ENCODE peak calls at places on chromosome 1, in nine cellular contexts. O is Peyer's patch, J is MM.1S, N is cardiac fibroblast, F is GM12865, U is body of pancreas, K is thyroid gland, R is AG04449, Q is uterus. L is an unnamed sample.

GRCh38 chr1:76940586-76941335 is 73.5 kb downstream of the ST6GALNAC5 start:
- DNase-seq in O (no peak), J (no peak), N (no peak), F (no peak), U (no peak), K (no peak), R (no peak), Q (no peak), L (no peak)

GRCh38 chr1:211643324-211644212 is 31.9 kb downstream of the NEK2 start:
- DNase-seq in O (no peak), J (no peak), N (no peak), F (no peak), U (peak), K (peak), R (no peak), Q (no peak), L (peak)

GRCh38 chr1:95642035-95642434 is 408.0 kb downstream of the RWDD3 start:
- DNase-seq in O (no peak), J (no peak), N (no peak), F (no peak), U (no peak), K (no peak), R (no peak), Q (no peak), L (no peak)

GRCh38 chr1:29358183-29358582 is 121.9 kb downstream of the PTPRU start:
- DNase-seq in O (no peak), J (no peak), N (no peak), F (no peak), U (no peak), K (no peak), R (no peak), Q (no peak), L (no peak)

GRCh38 chr1:32767641-32768040 is 49.5 kb downstream of the YARS1 start:
- DNase-seq in O (no peak), J (no peak), N (peak), F (no peak), U (peak), K (peak), R (no peak), Q (no peak), L (no peak)

GRCh38 chr1:155648207-155649147 is 38.5 kb downstream of the MSTO1 start:
- DNase-seq in O (no peak), J (no peak), N (peak), F (no peak), U (peak), K (no peak), R (peak), Q (no peak), L (no peak)

GRCh38 chr1:23776198-23776597 is 2.0 kb upstream of the PITHD1 start:
- DNase-seq in O (no peak), J (no peak), N (no peak), F (no peak), U (no peak), K (no peak), R (no peak), Q (no peak), L (no peak)

GRCh38 chr1:111895456-111895855 is 94.0 kb downstream of the KCND3 start:
- DNase-seq in O (no peak), J (no peak), N (no peak), F (no peak), U (no peak), K (no peak), R (no peak), Q (no peak), L (no peak)

GRCh38 chr1:12601690-12602632 is 16.0 kb downstream of the DHRS3 start:
- DNase-seq in O (peak), J (no peak), N (peak), F (no peak), U (peak), K (peak), R (no peak), Q (no peak), L (no peak)

GRCh38 chr1:226781937-226782609 is 43.0 kb upstream of the ITPKB start:
- DNase-seq in O (no peak), J (no peak), N (no peak), F (no peak), U (no peak), K (no peak), R (no peak), Q (no peak), L (no peak)

GRCh38 chr1:113984710-113985109 is 5.4 kb downstream of the OLFML3 start:
- DNase-seq in O (no peak), J (no peak), N (no peak), F (no peak), U (no peak), K (no peak), R (no peak), Q (no peak), L (no peak)

GRCh38 chr1:113983826-113984225 is 4.6 kb downstream of the OLFML3 start:
- DNase-seq in O (no peak), J (no peak), N (no peak), F (no peak), U (no peak), K (no peak), R (no peak), Q (no peak), L (no peak)

GRCh38 chr1:113986802-113987201 is 7.5 kb downstream of the OLFML3 start:
- DNase-seq in O (no peak), J (no peak), N (no peak), F (no peak), U (no peak), K (no peak), R (no peak), Q (no peak), L (no peak)

GRCh38 chr1:113990541-113990940 is 11.3 kb downstream of the OLFML3 start:
- DNase-seq in O (no peak), J (no peak), N (no peak), F (no peak), U (no peak), K (no peak), R (no peak), Q (no peak), L (no peak)

DNA sequence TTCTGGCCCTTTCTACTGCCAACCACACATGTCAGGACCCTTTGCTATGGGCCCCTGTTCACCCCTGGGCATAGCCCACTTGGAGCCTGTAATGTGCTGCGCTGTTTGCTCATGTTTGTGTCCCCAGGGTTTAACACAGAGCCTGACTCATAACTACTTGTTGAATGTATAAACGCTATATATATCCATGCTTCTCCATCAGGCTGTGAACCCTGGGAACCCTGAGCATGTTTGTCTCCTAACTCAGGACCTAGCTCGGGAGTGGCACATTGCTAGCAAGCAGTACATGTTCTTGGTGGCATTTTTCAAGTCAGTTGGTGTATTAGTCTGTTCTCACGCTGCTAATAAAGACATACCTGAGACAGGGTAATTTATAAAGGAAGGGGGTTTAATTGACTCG is 8.0 kb downstream of the OLFML3 start:
- DNase-seq in O (no peak), J (no peak), N (no peak), F (no peak), U (no peak), K (no peak), R (no peak), Q (no peak), L (no peak)
- H3K4me3 ChIP-seq in O (no peak), J (no peak), N (no peak), F (no peak), U (no peak), K (no peak), R (no peak), Q (no peak), L (no peak)

GRCh38 chr1:241751524-241751923 is 96.5 kb upstream of the EXO1 start:
- DNase-seq in O (no peak), J (no peak), N (no peak), F (no peak), U (no peak), K (no peak), R (no peak), Q (no peak), L (no peak)

GRCh38 chr1:241744591-241744990 is 92.5 kb downstream of the WDR64 start:
- DNase-seq in O (no peak), J (no peak), N (no peak), F (no peak), U (no peak), K (no peak), R (no peak), Q (no peak), L (no peak)

GRCh38 chr1:241749924-241750695 is 97.9 kb upstream of the EXO1 start:
- DNase-seq in O (no peak), J (no peak), N (no peak), F (no peak), U (no peak), K (no peak), R (no peak), Q (no peak), L (no peak)

GRCh38 chr1:241747992-241748391 is 95.9 kb downstream of the WDR64 start:
- DNase-seq in O (no peak), J (no peak), N (no peak), F (no peak), U (no peak), K (no peak), R (no peak), Q (no peak), L (no peak)

DNA sequence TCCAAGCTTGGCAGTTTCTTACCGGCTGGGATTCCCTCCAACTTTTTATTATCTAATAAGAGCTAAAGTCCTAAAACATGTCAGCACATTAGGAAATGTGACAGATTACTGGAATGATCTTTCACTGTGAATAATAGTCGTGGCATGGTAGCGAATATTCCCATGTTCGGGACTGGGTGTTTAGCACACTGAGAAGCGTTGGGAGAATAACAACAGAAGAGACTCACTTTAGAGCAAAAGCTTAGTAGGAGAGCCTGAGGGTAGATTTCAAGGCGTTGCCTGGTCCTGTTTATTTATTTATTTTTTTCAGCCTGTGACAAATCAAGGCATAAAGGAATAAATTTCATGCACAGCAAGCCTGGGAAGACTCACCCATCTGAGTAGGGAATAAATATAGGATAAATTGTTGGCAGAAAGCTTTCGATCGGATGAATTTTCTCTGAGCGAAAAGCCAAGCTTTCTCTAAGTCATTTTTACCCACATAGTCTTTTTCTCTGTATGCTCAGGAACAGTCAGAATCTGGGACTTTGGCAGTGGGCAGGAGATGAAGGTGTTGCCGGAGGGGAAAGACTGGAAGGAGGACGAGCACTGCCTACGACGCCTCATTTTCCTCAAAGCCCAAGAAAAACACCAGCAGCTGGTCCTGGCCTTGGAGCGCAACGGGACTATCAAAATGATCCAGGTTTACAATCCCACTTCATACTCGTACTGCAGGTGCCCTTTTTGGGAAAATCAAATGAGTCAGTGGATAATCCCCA is 97.1 kb downstream of the WDR64 start:
- DNase-seq in O (no peak), J (no peak), N (peak), F (no peak), U (no peak), K (no peak), R (no peak), Q (no peak), L (no peak)
- H3K4me3 ChIP-seq in O (no peak), J (no peak), N (peak), F (no peak), U (no peak), K (no peak), R (peak), Q (no peak), L (no peak)

GRCh38 chr1:53316742-53317650 is 10.9 kb downstream of the LRP8 start:
- DNase-seq in O (no peak), J (no peak), N (peak), F (no peak), U (no peak), K (no peak), R (no peak), Q (no peak), L (no peak)

GRCh38 chr1:53315456-53316048 is 12.3 kb downstream of the LRP8 start:
- DNase-seq in O (no peak), J (no peak), N (no peak), F (no peak), U (peak), K (peak), R (no peak), Q (no peak), L (no peak)

GRCh38 chr1:53319296-53320101 is 8.4 kb downstream of the LRP8 start:
- DNase-seq in O (no peak), J (no peak), N (no peak), F (no peak), U (no peak), K (no peak), R (no peak), Q (no peak), L (no peak)

GRCh38 chr1:53316058-53316741 is 11.7 kb downstream of the LRP8 start:
- DNase-seq in O (no peak), J (no peak), N (no peak), F (no peak), U (no peak), K (no peak), R (no peak), Q (no peak), L (no peak)

GRCh38 chr1:53317651-53318539 is 10.0 kb downstream of the LRP8 start:
- DNase-seq in O (no peak), J (no peak), N (no peak), F (no peak), U (no peak), K (no peak), R (no peak), Q (no peak), L (no peak)
- H3K4me3 ChIP-seq in O (no peak), J (no peak), N (no peak), F (no peak), U (no peak), K (no peak), R (no peak), Q (no peak), L (no peak)

GRCh38 chr1:150149490-150150453 is at the start of gene PLEKHO1:
- DNase-seq in O (peak), J (peak), N (peak), F (peak), U (peak), K (peak), R (no peak), Q (peak), L (no peak)
- H3K4me3 ChIP-seq in O (peak), J (peak), N (peak), F (peak), U (peak), K (peak), R (peak), Q (peak), L (peak)

DNA sequence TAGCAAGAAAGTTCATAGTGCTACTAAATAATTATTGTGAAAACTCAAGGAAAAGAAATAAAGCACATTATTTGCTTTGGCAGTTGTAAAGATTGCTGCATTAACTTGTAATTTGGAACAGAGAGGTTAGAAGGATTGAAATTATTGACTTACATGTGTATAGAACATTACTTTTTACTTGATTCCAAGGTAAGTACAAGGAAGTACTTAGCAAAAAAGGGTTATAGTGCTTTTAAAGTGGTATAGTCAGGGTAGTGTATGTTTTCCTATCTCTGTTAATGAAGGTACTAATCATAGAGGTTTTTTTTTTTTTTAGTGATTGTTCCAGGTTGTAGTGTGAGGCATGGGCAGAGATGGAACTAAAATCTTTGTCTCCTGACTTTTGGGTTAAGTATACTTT is 29.4 kb downstream of the MAN1A2 start:
- DNase-seq in O (no peak), J (no peak), N (no peak), F (no peak), U (no peak), K (no peak), R (no peak), Q (no peak), L (no peak)
- H3K4me3 ChIP-seq in O (no peak), J (no peak), N (no peak), F (no peak), U (no peak), K (no peak), R (no peak), Q (no peak), L (no peak)

GRCh38 chr1:27000092-27000816 is 6.8 kb downstream of the TRNP1 start:
- DNase-seq in O (no peak), J (no peak), N (no peak), F (no peak), U (no peak), K (no peak), R (no peak), Q (no peak), L (no peak)

GRCh38 chr1:27000817-27001460 is 7.4 kb downstream of the TRNP1 start:
- DNase-seq in O (no peak), J (no peak), N (peak), F (no peak), U (no peak), K (no peak), R (peak), Q (peak), L (no peak)

GRCh38 chr1:26999440-26999987 is 6.0 kb downstream of the TRNP1 start:
- DNase-seq in O (peak), J (no peak), N (peak), F (no peak), U (peak), K (peak), R (peak), Q (peak), L (no peak)

GRCh38 chr1:27003745-27004470 is 8.7 kb downstream of the TENT5B start:
- DNase-seq in O (no peak), J (no peak), N (no peak), F (no peak), U (no peak), K (peak), R (no peak), Q (no peak), L (no peak)

DNA sequence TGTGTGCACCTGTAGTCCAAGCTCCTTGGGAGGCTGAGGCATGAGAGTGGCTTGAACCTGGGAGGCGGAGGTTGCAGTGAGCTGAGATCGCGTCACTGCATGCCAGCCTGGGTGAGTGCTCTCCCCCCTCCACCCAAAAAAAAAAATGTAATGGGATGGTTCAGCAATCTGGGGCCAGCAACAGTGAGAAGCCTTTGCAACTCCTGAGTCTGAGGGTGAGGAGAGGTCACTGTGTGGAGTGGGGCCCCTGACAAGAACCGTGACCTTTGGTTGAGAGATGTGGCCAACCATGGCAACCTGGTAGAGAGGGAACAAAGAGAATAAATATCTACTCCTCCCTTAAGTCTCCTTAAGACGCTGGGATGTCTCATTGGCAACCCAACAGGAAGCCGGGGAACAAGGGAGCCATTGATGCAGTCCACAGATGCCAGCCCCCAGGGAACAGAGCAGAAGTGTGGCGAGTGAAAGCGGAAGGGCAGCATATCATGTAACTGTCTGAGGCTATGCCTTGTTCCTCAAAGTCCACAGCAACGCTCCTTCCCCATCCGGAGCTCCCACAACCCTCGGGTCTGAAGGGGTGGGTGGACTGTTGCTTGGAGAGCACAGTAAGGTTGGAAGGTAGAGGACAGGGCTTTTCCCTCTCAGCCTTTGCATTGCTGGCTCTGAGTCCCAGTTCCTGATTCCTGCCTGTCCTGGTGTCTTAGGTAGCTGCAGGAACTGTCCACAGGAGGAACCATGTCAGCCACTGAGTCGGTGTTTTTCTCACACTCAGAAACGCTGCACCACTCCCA is 8.3 kb downstream of the TRNP1 start:
- DNase-seq in O (peak), J (no peak), N (peak), F (peak), U (no peak), K (no peak), R (no peak), Q (no peak), L (no peak)
- H3K4me3 ChIP-seq in O (no peak), J (no peak), N (no peak), F (no peak), U (no peak), K (no peak), R (no peak), Q (no peak), L (no peak)

DNA sequence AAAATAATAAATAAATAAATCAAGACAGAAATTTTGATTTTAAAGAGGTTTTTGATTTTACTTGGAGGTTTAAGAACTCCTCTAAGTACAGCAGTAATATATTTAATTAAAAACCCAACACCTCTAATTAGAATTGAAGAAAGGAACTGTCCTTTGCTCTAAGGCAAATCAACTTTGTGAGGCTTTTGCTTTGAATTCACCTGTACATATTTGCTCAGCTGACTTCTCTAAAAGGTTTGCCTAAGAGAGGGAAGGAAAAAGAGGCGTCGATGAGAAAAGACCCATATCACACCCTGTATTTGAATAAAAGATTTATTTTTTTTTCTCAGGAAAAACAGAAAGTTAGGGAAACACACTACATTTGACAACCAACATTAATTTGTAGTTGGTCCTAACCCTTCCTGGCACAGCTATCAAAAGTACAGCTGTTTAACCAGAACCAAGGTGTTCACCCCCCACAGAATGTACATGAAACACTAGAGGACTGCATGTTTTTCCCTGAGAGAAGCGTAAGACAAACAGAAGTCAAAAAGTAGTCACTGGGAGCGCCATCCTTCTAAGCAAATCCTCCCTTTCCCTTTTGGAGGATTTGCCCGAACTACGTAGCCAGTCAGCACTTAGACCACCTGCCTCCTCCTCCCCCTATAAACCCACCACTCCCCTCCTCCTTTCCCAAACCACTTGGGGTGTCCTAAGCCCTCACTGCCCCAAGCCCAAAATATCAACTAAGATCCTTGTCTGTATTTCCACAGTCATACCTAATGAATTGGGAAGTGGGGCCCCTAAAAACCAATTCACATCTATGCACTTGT is 4.9 kb downstream of the MCL1 start:
- DNase-seq in O (no peak), J (no peak), N (peak), F (peak), U (no peak), K (no peak), R (no peak), Q (no peak), L (no peak)
- H3K4me3 ChIP-seq in O (peak), J (no peak), N (peak), F (peak), U (peak), K (no peak), R (peak), Q (peak), L (no peak)

DNA sequence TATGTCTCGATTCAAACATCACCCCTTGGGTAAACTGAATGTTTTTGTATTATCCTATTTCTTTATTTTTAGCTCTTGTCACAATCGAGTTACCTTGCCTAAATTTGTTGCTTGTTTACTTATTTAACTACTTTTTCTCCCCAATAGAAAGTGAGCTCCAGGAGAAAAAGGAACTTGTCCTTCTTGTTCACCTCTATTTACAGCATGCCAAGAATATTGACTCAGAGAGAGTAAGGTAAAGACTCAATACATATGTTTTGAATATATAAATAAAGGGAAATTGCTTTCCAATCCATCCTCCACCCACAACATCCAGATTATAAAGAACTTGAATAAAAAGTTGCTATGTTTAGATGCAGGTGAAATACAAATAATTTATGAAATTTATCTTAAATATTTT is 107.3 kb upstream of the PDC start:
- DNase-seq in O (no peak), J (no peak), N (no peak), F (no peak), U (no peak), K (no peak), R (no peak), Q (no peak), L (no peak)
- H3K4me3 ChIP-seq in O (no peak), J (no peak), N (no peak), F (no peak), U (no peak), K (no peak), R (no peak), Q (no peak), L (no peak)

L was measured in Jurkat, Clone E6-1.